ENCODE peak calls at places on chromosomes 2 and 18, in ten cellular contexts. One of them, this sample, is unnamed.

GRCh38 chr2:113818382-113818951 is 62.0 kb upstream of the SLC35F5 start:
- DNase-seq in NCI-H1694 treated with DMSO at 0.1 percent for 48 hours: no peak
- DNase-seq in CD8-positive, alpha-beta T cell: no peak
- DNase-seq in nucleus accumbens: no peak
- DNase-seq in left cardiac atrium: peak
- DNase-seq in AG04450: peak
- DNase-seq in stimulated activated naive CD8-positive, alpha-beta T cell treated with anti-CD3 and anti-CD28 coated beads, Interleukin-15, amount 100 ng/mL, for 72 hours: no peak
- DNase-seq in cardiac fibroblast: peak
- DNase-seq in NCI-H2029: peak
- DNase-seq in ELF-1: peak
- DNase-seq in this sample: no peak

GRCh38 chr18:6107794-6108193 is 212.5 kb upstream of the TMEM200C start:
- DNase-seq in AG04450: no peak
- DNase-seq in NCI-H2029: peak
- DNase-seq in left cardiac atrium: no peak
- DNase-seq in CD8-positive, alpha-beta T cell: no peak
- DNase-seq in stimulated activated naive CD8-positive, alpha-beta T cell treated with anti-CD3 and anti-CD28 coated beads, Interleukin-15, amount 100 ng/mL, for 72 hours: no peak
- DNase-seq in nucleus accumbens: no peak
- DNase-seq in ELF-1: no peak
- DNase-seq in NCI-H1694 treated with DMSO at 0.1 percent for 48 hours: no peak
- DNase-seq in cardiac fibroblast: no peak
- DNase-seq in this sample: no peak

GRCh38 chr2:234142530-234142929 is 92.0 kb downstream of the SPP2 start:
- DNase-seq in nucleus accumbens: no peak
- DNase-seq in CD8-positive, alpha-beta T cell: no peak
- DNase-seq in left cardiac atrium: no peak
- DNase-seq in NCI-H1694 treated with DMSO at 0.1 percent for 48 hours: no peak
- DNase-seq in cardiac fibroblast: no peak
- DNase-seq in NCI-H2029: no peak
- DNase-seq in stimulated activated naive CD8-positive, alpha-beta T cell treated with anti-CD3 and anti-CD28 coated beads, Interleukin-15, amount 100 ng/mL, for 72 hours: no peak
- DNase-seq in ELF-1: no peak
- DNase-seq in AG04450: no peak
- DNase-seq in this sample: no peak

GRCh38 chr2:30234180-30234971 is 3.0 kb downstream of the LBH start:
- DNase-seq in NCI-H2029: no peak
- DNase-seq in AG04450: peak
- DNase-seq in stimulated activated naive CD8-positive, alpha-beta T cell treated with anti-CD3 and anti-CD28 coated beads, Interleukin-15, amount 100 ng/mL, for 72 hours: peak
- DNase-seq in cardiac fibroblast: peak
- DNase-seq in nucleus accumbens: no peak
- DNase-seq in left cardiac atrium: no peak
- DNase-seq in NCI-H1694 treated with DMSO at 0.1 percent for 48 hours: no peak
- DNase-seq in ELF-1: peak
- DNase-seq in CD8-positive, alpha-beta T cell: no peak
- DNase-seq in this sample: no peak

GRCh38 chr2:9249036-9249800 is 42.6 kb downstream of the ASAP2 start:
- DNase-seq in cardiac fibroblast: peak
- DNase-seq in stimulated activated naive CD8-positive, alpha-beta T cell treated with anti-CD3 and anti-CD28 coated beads, Interleukin-15, amount 100 ng/mL, for 72 hours: no peak
- DNase-seq in ELF-1: no peak
- DNase-seq in NCI-H1694 treated with DMSO at 0.1 percent for 48 hours: no peak
- DNase-seq in NCI-H2029: no peak
- DNase-seq in left cardiac atrium: no peak
- DNase-seq in CD8-positive, alpha-beta T cell: no peak
- DNase-seq in AG04450: no peak
- DNase-seq in nucleus accumbens: no peak
- DNase-seq in this sample: no peak

GRCh38 chr2:44598330-44598729 is 236.6 kb downstream of the CAMKMT start:
- DNase-seq in stimulated activated naive CD8-positive, alpha-beta T cell treated with anti-CD3 and anti-CD28 coated beads, Interleukin-15, amount 100 ng/mL, for 72 hours: no peak
- DNase-seq in ELF-1: no peak
- DNase-seq in CD8-positive, alpha-beta T cell: no peak
- DNase-seq in cardiac fibroblast: no peak
- DNase-seq in AG04450: no peak
- DNase-seq in NCI-H1694 treated with DMSO at 0.1 percent for 48 hours: no peak
- DNase-seq in nucleus accumbens: no peak
- DNase-seq in left cardiac atrium: no peak
- DNase-seq in NCI-H2029: no peak
- DNase-seq in this sample: no peak

GRCh38 chr2:51789908-51790307 is 758.0 kb upstream of the NRXN1 start:
- DNase-seq in nucleus accumbens: no peak
- DNase-seq in stimulated activated naive CD8-positive, alpha-beta T cell treated with anti-CD3 and anti-CD28 coated beads, Interleukin-15, amount 100 ng/mL, for 72 hours: no peak
- DNase-seq in left cardiac atrium: no peak
- DNase-seq in cardiac fibroblast: no peak
- DNase-seq in NCI-H2029: no peak
- DNase-seq in AG04450: no peak
- DNase-seq in CD8-positive, alpha-beta T cell: no peak
- DNase-seq in NCI-H1694 treated with DMSO at 0.1 percent for 48 hours: no peak
- DNase-seq in ELF-1: no peak
- DNase-seq in this sample: no peak

GRCh38 chr2:158745067-158745865 is 49.9 kb upstream of the DAPL1 start:
- DNase-seq in AG04450: peak
- DNase-seq in NCI-H1694 treated with DMSO at 0.1 percent for 48 hours: peak
- DNase-seq in nucleus accumbens: peak
- DNase-seq in stimulated activated naive CD8-positive, alpha-beta T cell treated with anti-CD3 and anti-CD28 coated beads, Interleukin-15, amount 100 ng/mL, for 72 hours: peak
- DNase-seq in left cardiac atrium: peak
- DNase-seq in NCI-H2029: no peak
- DNase-seq in ELF-1: peak
- DNase-seq in CD8-positive, alpha-beta T cell: no peak
- DNase-seq in cardiac fibroblast: peak
- DNase-seq in this sample: peak

GRCh38 chr2:182324665-182325064 is 102.2 kb downstream of the PDE1A start:
- DNase-seq in NCI-H2029: no peak
- DNase-seq in ELF-1: no peak
- DNase-seq in CD8-positive, alpha-beta T cell: no peak
- DNase-seq in cardiac fibroblast: peak
- DNase-seq in nucleus accumbens: no peak
- DNase-seq in stimulated activated naive CD8-positive, alpha-beta T cell treated with anti-CD3 and anti-CD28 coated beads, Interleukin-15, amount 100 ng/mL, for 72 hours: no peak
- DNase-seq in AG04450: peak
- DNase-seq in left cardiac atrium: no peak
- DNase-seq in NCI-H1694 treated with DMSO at 0.1 percent for 48 hours: no peak
- DNase-seq in this sample: no peak

GRCh38 chr2:189483571-189484415 is 42.5 kb downstream of the WDR75 start:
- DNase-seq in cardiac fibroblast: no peak
- DNase-seq in nucleus accumbens: no peak
- DNase-seq in stimulated activated naive CD8-positive, alpha-beta T cell treated with anti-CD3 and anti-CD28 coated beads, Interleukin-15, amount 100 ng/mL, for 72 hours: no peak
- DNase-seq in NCI-H2029: no peak
- DNase-seq in ELF-1: peak
- DNase-seq in NCI-H1694 treated with DMSO at 0.1 percent for 48 hours: no peak
- DNase-seq in CD8-positive, alpha-beta T cell: no peak
- DNase-seq in left cardiac atrium: no peak
- DNase-seq in AG04450: no peak
- DNase-seq in this sample: no peak

GRCh38 chr2:108623616-108624015 is 89.3 kb downstream of the LIMS1 start:
- DNase-seq in AG04450: no peak
- DNase-seq in stimulated activated naive CD8-positive, alpha-beta T cell treated with anti-CD3 and anti-CD28 coated beads, Interleukin-15, amount 100 ng/mL, for 72 hours: no peak
- DNase-seq in left cardiac atrium: no peak
- DNase-seq in cardiac fibroblast: peak
- DNase-seq in NCI-H2029: no peak
- DNase-seq in nucleus accumbens: no peak
- DNase-seq in ELF-1: no peak
- DNase-seq in NCI-H1694 treated with DMSO at 0.1 percent for 48 hours: peak
- DNase-seq in CD8-positive, alpha-beta T cell: no peak
- DNase-seq in this sample: no peak

GRCh38 chr18:64983497-64984238 is 767.1 kb upstream of the CDH7 start:
- DNase-seq in left cardiac atrium: no peak
- DNase-seq in cardiac fibroblast: no peak
- DNase-seq in AG04450: no peak
- DNase-seq in NCI-H1694 treated with DMSO at 0.1 percent for 48 hours: no peak
- DNase-seq in stimulated activated naive CD8-positive, alpha-beta T cell treated with anti-CD3 and anti-CD28 coated beads, Interleukin-15, amount 100 ng/mL, for 72 hours: no peak
- DNase-seq in CD8-positive, alpha-beta T cell: no peak
- DNase-seq in nucleus accumbens: no peak
- DNase-seq in NCI-H2029: no peak
- DNase-seq in ELF-1: no peak
- DNase-seq in this sample: no peak

GRCh38 chr2:656676-657075 is 20.5 kb downstream of the TMEM18 start:
- DNase-seq in ELF-1: no peak
- DNase-seq in nucleus accumbens: no peak
- DNase-seq in cardiac fibroblast: no peak
- DNase-seq in stimulated activated naive CD8-positive, alpha-beta T cell treated with anti-CD3 and anti-CD28 coated beads, Interleukin-15, amount 100 ng/mL, for 72 hours: no peak
- DNase-seq in AG04450: no peak
- DNase-seq in left cardiac atrium: no peak
- DNase-seq in CD8-positive, alpha-beta T cell: no peak
- DNase-seq in NCI-H2029: no peak
- DNase-seq in NCI-H1694 treated with DMSO at 0.1 percent for 48 hours: no peak
- DNase-seq in this sample: no peak

GRCh38 chr2:175745911-175746310 is 256.2 kb downstream of the LNPK start:
- DNase-seq in NCI-H1694 treated with DMSO at 0.1 percent for 48 hours: no peak
- DNase-seq in AG04450: no peak
- DNase-seq in left cardiac atrium: no peak
- DNase-seq in cardiac fibroblast: no peak
- DNase-seq in CD8-positive, alpha-beta T cell: no peak
- DNase-seq in stimulated activated naive CD8-positive, alpha-beta T cell treated with anti-CD3 and anti-CD28 coated beads, Interleukin-15, amount 100 ng/mL, for 72 hours: no peak
- DNase-seq in nucleus accumbens: no peak
- DNase-seq in ELF-1: no peak
- DNase-seq in NCI-H2029: no peak
- DNase-seq in this sample: no peak

GRCh38 chr2:121286506-121286905 is 1.5 kb upstream of the TFCP2L1 start:
- DNase-seq in CD8-positive, alpha-beta T cell: no peak
- DNase-seq in AG04450: no peak
- DNase-seq in NCI-H1694 treated with DMSO at 0.1 percent for 48 hours: no peak
- DNase-seq in stimulated activated naive CD8-positive, alpha-beta T cell treated with anti-CD3 and anti-CD28 coated beads, Interleukin-15, amount 100 ng/mL, for 72 hours: no peak
- DNase-seq in cardiac fibroblast: no peak
- DNase-seq in NCI-H2029: no peak
- DNase-seq in left cardiac atrium: no peak
- DNase-seq in ELF-1: no peak
- DNase-seq in nucleus accumbens: no peak
- DNase-seq in this sample: no peak

GRCh38 chr18:59021500-59021899 is 118.2 kb upstream of the SEC11C start:
- DNase-seq in NCI-H2029: peak
- DNase-seq in NCI-H1694 treated with DMSO at 0.1 percent for 48 hours: no peak
- DNase-seq in ELF-1: no peak
- DNase-seq in AG04450: no peak
- DNase-seq in stimulated activated naive CD8-positive, alpha-beta T cell treated with anti-CD3 and anti-CD28 coated beads, Interleukin-15, amount 100 ng/mL, for 72 hours: no peak
- DNase-seq in cardiac fibroblast: no peak
- DNase-seq in left cardiac atrium: no peak
- DNase-seq in CD8-positive, alpha-beta T cell: no peak
- DNase-seq in nucleus accumbens: no peak
- DNase-seq in this sample: no peak

GRCh38 chr2:72973566-72974435 is 56.5 kb downstream of the EMX1 start:
- DNase-seq in ELF-1: peak
- DNase-seq in NCI-H1694 treated with DMSO at 0.1 percent for 48 hours: peak
- DNase-seq in NCI-H2029: peak
- DNase-seq in left cardiac atrium: no peak
- DNase-seq in cardiac fibroblast: peak
- DNase-seq in AG04450: peak
- DNase-seq in nucleus accumbens: no peak
- DNase-seq in stimulated activated naive CD8-positive, alpha-beta T cell treated with anti-CD3 and anti-CD28 coated beads, Interleukin-15, amount 100 ng/mL, for 72 hours: peak
- DNase-seq in CD8-positive, alpha-beta T cell: no peak
- DNase-seq in this sample: no peak

GRCh38 chr2:94769733-94770132 is 101.5 kb upstream of the TEKT4 start:
- DNase-seq in left cardiac atrium: no peak
- DNase-seq in cardiac fibroblast: no peak
- DNase-seq in AG04450: no peak
- DNase-seq in ELF-1: no peak
- DNase-seq in NCI-H2029: no peak
- DNase-seq in stimulated activated naive CD8-positive, alpha-beta T cell treated with anti-CD3 and anti-CD28 coated beads, Interleukin-15, amount 100 ng/mL, for 72 hours: no peak
- DNase-seq in NCI-H1694 treated with DMSO at 0.1 percent for 48 hours: no peak
- DNase-seq in CD8-positive, alpha-beta T cell: no peak
- DNase-seq in nucleus accumbens: no peak
- DNase-seq in this sample: no peak

GRCh38 chr18:38944446-38945024 is 1378.9 kb upstream of the CELF4 start:
- DNase-seq in cardiac fibroblast: no peak
- DNase-seq in CD8-positive, alpha-beta T cell: no peak
- DNase-seq in stimulated activated naive CD8-positive, alpha-beta T cell treated with anti-CD3 and anti-CD28 coated beads, Interleukin-15, amount 100 ng/mL, for 72 hours: no peak
- DNase-seq in AG04450: no peak
- DNase-seq in NCI-H1694 treated with DMSO at 0.1 percent for 48 hours: no peak
- DNase-seq in ELF-1: no peak
- DNase-seq in nucleus accumbens: no peak
- DNase-seq in left cardiac atrium: no peak
- DNase-seq in NCI-H2029: no peak
- DNase-seq in this sample: no peak

GRCh38 chr2:83017366-83018090 is 1441.6 kb downstream of the SUCLG1 start:
- DNase-seq in left cardiac atrium: no peak
- DNase-seq in ELF-1: no peak
- DNase-seq in NCI-H2029: no peak
- DNase-seq in CD8-positive, alpha-beta T cell: no peak
- DNase-seq in nucleus accumbens: no peak
- DNase-seq in AG04450: no peak
- DNase-seq in NCI-H1694 treated with DMSO at 0.1 percent for 48 hours: no peak
- DNase-seq in stimulated activated naive CD8-positive, alpha-beta T cell treated with anti-CD3 and anti-CD28 coated beads, Interleukin-15, amount 100 ng/mL, for 72 hours: no peak
- DNase-seq in cardiac fibroblast: peak
- DNase-seq in this sample: no peak

GRCh38 chr2:239724851-239725550 is 300.1 kb downstream of the NDUFA10 start:
- DNase-seq in nucleus accumbens: no peak
- DNase-seq in cardiac fibroblast: no peak
- DNase-seq in NCI-H2029: no peak
- DNase-seq in AG04450: no peak
- DNase-seq in CD8-positive, alpha-beta T cell: no peak
- DNase-seq in ELF-1: no peak
- DNase-seq in stimulated activated naive CD8-positive, alpha-beta T cell treated with anti-CD3 and anti-CD28 coated beads, Interleukin-15, amount 100 ng/mL, for 72 hours: no peak
- DNase-seq in NCI-H1694 treated with DMSO at 0.1 percent for 48 hours: no peak
- DNase-seq in left cardiac atrium: no peak
- DNase-seq in this sample: peak

GRCh38 chr2:120559401-120559800 is 176.3 kb upstream of the GLI2 start:
- DNase-seq in nucleus accumbens: no peak
- DNase-seq in NCI-H2029: no peak
- DNase-seq in stimulated activated naive CD8-positive, alpha-beta T cell treated with anti-CD3 and anti-CD28 coated beads, Interleukin-15, amount 100 ng/mL, for 72 hours: no peak
- DNase-seq in CD8-positive, alpha-beta T cell: no peak
- DNase-seq in NCI-H1694 treated with DMSO at 0.1 percent for 48 hours: no peak
- DNase-seq in cardiac fibroblast: peak
- DNase-seq in ELF-1: no peak
- DNase-seq in left cardiac atrium: no peak
- DNase-seq in AG04450: peak
- DNase-seq in this sample: no peak

GRCh38 chr2:150425121-150425559 is 62.3 kb downstream of the RND3 start:
- DNase-seq in nucleus accumbens: peak
- DNase-seq in CD8-positive, alpha-beta T cell: no peak
- DNase-seq in cardiac fibroblast: peak
- DNase-seq in left cardiac atrium: peak
- DNase-seq in NCI-H1694 treated with DMSO at 0.1 percent for 48 hours: no peak
- DNase-seq in ELF-1: peak
- DNase-seq in AG04450: no peak
- DNase-seq in stimulated activated naive CD8-positive, alpha-beta T cell treated with anti-CD3 and anti-CD28 coated beads, Interleukin-15, amount 100 ng/mL, for 72 hours: no peak
- DNase-seq in NCI-H2029: no peak
- DNase-seq in this sample: no peak

GRCh38 chr2:149080964-149081363 is 42.5 kb downstream of the LYPD6B start:
- DNase-seq in CD8-positive, alpha-beta T cell: no peak
- DNase-seq in ELF-1: peak
- DNase-seq in nucleus accumbens: no peak
- DNase-seq in stimulated activated naive CD8-positive, alpha-beta T cell treated with anti-CD3 and anti-CD28 coated beads, Interleukin-15, amount 100 ng/mL, for 72 hours: no peak
- DNase-seq in NCI-H1694 treated with DMSO at 0.1 percent for 48 hours: no peak
- DNase-seq in left cardiac atrium: no peak
- DNase-seq in cardiac fibroblast: no peak
- DNase-seq in NCI-H2029: peak
- DNase-seq in AG04450: no peak
- DNase-seq in this sample: no peak

GRCh38 chr2:238702276-238702675 is 145.6 kb upstream of the TWIST2 start:
- DNase-seq in AG04450: no peak
- DNase-seq in cardiac fibroblast: no peak
- DNase-seq in stimulated activated naive CD8-positive, alpha-beta T cell treated with anti-CD3 and anti-CD28 coated beads, Interleukin-15, amount 100 ng/mL, for 72 hours: no peak
- DNase-seq in NCI-H2029: no peak
- DNase-seq in nucleus accumbens: no peak
- DNase-seq in CD8-positive, alpha-beta T cell: no peak
- DNase-seq in NCI-H1694 treated with DMSO at 0.1 percent for 48 hours: no peak
- DNase-seq in ELF-1: no peak
- DNase-seq in left cardiac atrium: no peak
- DNase-seq in this sample: no peak

GRCh38 chr2:7031424-7032245 is 114.4 kb downstream of the RNF144A start:
- DNase-seq in CD8-positive, alpha-beta T cell: peak
- DNase-seq in stimulated activated naive CD8-positive, alpha-beta T cell treated with anti-CD3 and anti-CD28 coated beads, Interleukin-15, amount 100 ng/mL, for 72 hours: peak
- DNase-seq in NCI-H1694 treated with DMSO at 0.1 percent for 48 hours: peak
- DNase-seq in ELF-1: no peak
- DNase-seq in left cardiac atrium: no peak
- DNase-seq in nucleus accumbens: no peak
- DNase-seq in NCI-H2029: peak
- DNase-seq in AG04450: no peak
- DNase-seq in cardiac fibroblast: peak
- DNase-seq in this sample: no peak

GRCh38 chr2:224929512-224929911 is 112.8 kb downstream of the DOCK10 start:
- DNase-seq in left cardiac atrium: no peak
- DNase-seq in AG04450: no peak
- DNase-seq in NCI-H2029: no peak
- DNase-seq in cardiac fibroblast: no peak
- DNase-seq in stimulated activated naive CD8-positive, alpha-beta T cell treated with anti-CD3 and anti-CD28 coated beads, Interleukin-15, amount 100 ng/mL, for 72 hours: no peak
- DNase-seq in CD8-positive, alpha-beta T cell: no peak
- DNase-seq in nucleus accumbens: no peak
- DNase-seq in NCI-H1694 treated with DMSO at 0.1 percent for 48 hours: no peak
- DNase-seq in ELF-1: no peak
- DNase-seq in this sample: no peak

GRCh38 chr18:70649683-70650082 is 360.8 kb downstream of the SOCS6 start:
- DNase-seq in nucleus accumbens: no peak
- DNase-seq in AG04450: no peak
- DNase-seq in ELF-1: no peak
- DNase-seq in CD8-positive, alpha-beta T cell: no peak
- DNase-seq in stimulated activated naive CD8-positive, alpha-beta T cell treated with anti-CD3 and anti-CD28 coated beads, Interleukin-15, amount 100 ng/mL, for 72 hours: no peak
- DNase-seq in NCI-H2029: no peak
- DNase-seq in NCI-H1694 treated with DMSO at 0.1 percent for 48 hours: no peak
- DNase-seq in left cardiac atrium: no peak
- DNase-seq in cardiac fibroblast: no peak
- DNase-seq in this sample: no peak

This sample was measured in caudate nucleus.